ENCODE peak calls at places on chromosomes 4 and X, in ten cellular contexts. Q is neural crest cell, T is left kidney, K is upper lobe of right lung, X is NCI-H82, W is AG20443, Z is cardiac muscle cell, L is fibroblast of mammary gland, P is AG09309, N is NCI-H460. I is an unnamed sample.
A peak's percentile ranks its signal among the peaks of the same experiment; 100 is the strongest.

GRCh38 chrX:106862972-106863688 is 40.0 kb downstream of the RIPPLY1 start:
- DNase-seq in Q (no peak), T (peak; percentile 38), K (no peak), X (peak; percentile 37), W (no peak), Z (peak; percentile 5), L (peak; percentile 9), P (no peak), N (peak; percentile 19), I (no peak)

GRCh38 chrX:141632124-141632523 is 42.6 kb downstream of the SPANXA2 start:
- DNase-seq in Q (no peak), T (no peak), K (no peak), X (no peak), W (no peak), Z (no peak), L (peak; percentile 8), P (no peak), N (no peak), I (no peak)

GRCh38 chrX:30521440-30522182 is 56.0 kb downstream of the TASL start:
- DNase-seq in Q (no peak), T (no peak), K (no peak), X (peak; percentile 15), W (peak; percentile 34), Z (peak; percentile 49), L (peak; percentile 48), P (peak; percentile 25), N (no peak), I (no peak)

GRCh38 chr4:3733195-3733594 is 33.0 kb upstream of the ADRA2C start:
- DNase-seq in Q (no peak), T (peak; percentile 58), K (no peak), X (no peak), W (no peak), Z (no peak), L (no peak), P (no peak), N (no peak), I (no peak)

GRCh38 chrX:133085785-133086184 is 11.1 kb downstream of the USP26 start:
- DNase-seq in Q (no peak), T (no peak), K (no peak), X (no peak), W (no peak), Z (no peak), L (no peak), P (no peak), N (no peak), I (no peak)

GRCh38 chr4:140876597-140877364 is 120.6 kb upstream of the TBC1D9 start:
- DNase-seq in Q (no peak), T (no peak), K (no peak), X (no peak), W (peak; percentile 57), Z (peak; percentile 46), L (peak; percentile 38), P (peak; percentile 20), N (no peak), I (no peak)

GRCh38 chr4:80307774-80308465 is 27.6 kb upstream of the CFAP299 start:
- DNase-seq in Q (no peak), T (peak; percentile 15), K (no peak), X (peak; percentile 83), W (peak; percentile 23), Z (peak; percentile 54), L (peak; percentile 79), P (peak; percentile 28), N (no peak), I (no peak)

GRCh38 chrX:134236690-134237362 is at the start of gene CCDC160:
- DNase-seq in Q (peak; percentile 73), T (peak; percentile 83), K (peak; percentile 73), X (peak; percentile 43), W (peak; percentile 40), Z (peak; percentile 34), L (peak; percentile 4), P (no peak), N (peak; percentile 16), I (peak; percentile 29)

GRCh38 chrX:119655125-119655524 is 37.8 kb downstream of the SEPTIN6 start:
- DNase-seq in Q (no peak), T (peak; percentile 10), K (no peak), X (no peak), W (peak; percentile 73), Z (peak; percentile 91), L (peak; percentile 90), P (peak; percentile 35), N (no peak), I (peak; percentile 24)

GRCh38 chrX:69025802-69026301 is 139.4 kb downstream of the PJA1 start:
- DNase-seq in Q (no peak), T (no peak), K (no peak), X (no peak), W (no peak), Z (peak; percentile 49), L (peak; percentile 39), P (peak; percentile 11), N (no peak), I (no peak)

GRCh38 chr4:140947507-140947906 is 185.8 kb downstream of the RNF150 start:
- DNase-seq in Q (no peak), T (no peak), K (no peak), X (no peak), W (no peak), Z (peak; percentile 7), L (peak; percentile 45), P (no peak), N (no peak), I (no peak)

GRCh38 chr4:67030636-67031035 is 514.7 kb downstream of the CENPC start:
- DNase-seq in Q (no peak), T (no peak), K (no peak), X (no peak), W (no peak), Z (peak; percentile 47), L (no peak), P (no peak), N (no peak), I (no peak)

GRCh38 chrX:38233891-38234807 is 13.5 kb upstream of the SRPX start:
- DNase-seq in Q (no peak), T (no peak), K (no peak), X (no peak), W (peak; percentile 55), Z (peak; percentile 95), L (peak; percentile 96), P (peak; percentile 37), N (no peak), I (peak; percentile 73)

GRCh38 chr4:139767168-139767567 is 101.5 kb downstream of the MGST2 start:
- DNase-seq in Q (no peak), T (no peak), K (no peak), X (no peak), W (peak; percentile 84), Z (peak; percentile 21), L (no peak), P (peak; percentile 56), N (no peak), I (peak; percentile 74)

GRCh38 chr4:123096038-123096437 is 173.6 kb upstream of the NUDT6 start:
- DNase-seq in Q (no peak), T (peak; percentile 18), K (no peak), X (peak; percentile 90), W (no peak), Z (peak; percentile 32), L (no peak), P (no peak), N (peak; percentile 53), I (peak; percentile 36)

GRCh38 chr4:182240161-182241130 is 2.8 kb upstream of the TENM3 start:
- DNase-seq in Q (no peak), T (peak; percentile 69), K (no peak), X (no peak), W (peak; percentile 43), Z (peak; percentile 71), L (peak; percentile 79), P (no peak), N (peak; percentile 54), I (peak; percentile 95)

GRCh38 chr4:173515458-173515857 is 14.6 kb downstream of the HAND2 start:
- DNase-seq in Q (no peak), T (no peak), K (no peak), X (no peak), W (no peak), Z (no peak), L (no peak), P (no peak), N (no peak), I (no peak)

GRCh38 chr4:127212701-127213100 is 420.1 kb upstream of the INTU start:
- DNase-seq in Q (no peak), T (no peak), K (no peak), X (no peak), W (no peak), Z (no peak), L (no peak), P (no peak), N (no peak), I (no peak)

GRCh38 chr4:142150483-142150882 is 514.1 kb downstream of the IL15 start:
- DNase-seq in Q (no peak), T (no peak), K (no peak), X (no peak), W (no peak), Z (no peak), L (no peak), P (no peak), N (no peak), I (no peak)

GRCh38 chrX:63930140-63930539 is 145.1 kb upstream of the ARHGEF9 start:
- DNase-seq in Q (no peak), T (peak; percentile 4), K (no peak), X (peak; percentile 40), W (peak; percentile 43), Z (no peak), L (peak; percentile 3), P (no peak), N (peak; percentile 5), I (no peak)

GRCh38 chr4:48483006-48483776 is at the start of gene SLC10A4:
- DNase-seq in Q (peak; percentile 41), T (peak; percentile 64), K (peak; percentile 68), X (peak; percentile 47), W (peak; percentile 33), Z (no peak), L (no peak), P (no peak), N (no peak), I (no peak)

GRCh38 chr4:8334786-8335460 is 65.4 kb downstream of the HTRA3 start:
- DNase-seq in Q (no peak), T (peak; percentile 64), K (peak; percentile 62), X (no peak), W (no peak), Z (no peak), L (no peak), P (no peak), N (no peak), I (no peak)

GRCh38 chr4:161382655-161383054 is 781.1 kb downstream of the FSTL5 start:
- DNase-seq in Q (no peak), T (no peak), K (no peak), X (no peak), W (no peak), Z (no peak), L (no peak), P (no peak), N (no peak), I (no peak)

GRCh38 chr4:36243355-36244256 is 708 bp downstream of the ARAP2 start:
- DNase-seq in Q (peak; percentile 28), T (no peak), K (peak; percentile 85), X (no peak), W (no peak), Z (peak; percentile 20), L (peak; percentile 20), P (no peak), N (peak; percentile 18), I (no peak)

GRCh38 chr4:94534401-94535312 is 82.9 kb downstream of the PDLIM5 start:
- DNase-seq in Q (no peak), T (no peak), K (no peak), X (no peak), W (no peak), Z (peak; percentile 41), L (no peak), P (no peak), N (no peak), I (no peak)

GRCh38 chr4:116839826-116840225 is 245.6 kb downstream of the TRAM1L1 start:
- DNase-seq in Q (no peak), T (no peak), K (no peak), X (no peak), W (no peak), Z (peak; percentile 3), L (peak; percentile 3), P (no peak), N (no peak), I (peak; percentile 60)

GRCh38 chr4:137660211-137660610 is 127.9 kb upstream of the PCDH18 start:
- DNase-seq in Q (no peak), T (no peak), K (no peak), X (no peak), W (no peak), Z (no peak), L (peak; percentile 60), P (no peak), N (no peak), I (no peak)

GRCh38 chr4:52889354-52889753 is 27.2 kb downstream of the RASL11B start:
- DNase-seq in Q (no peak), T (no peak), K (no peak), X (no peak), W (no peak), Z (no peak), L (no peak), P (no peak), N (no peak), I (no peak)